ENCODE peak calls at places on chromosomes 3 and 15, in ten cellular contexts. One of them, this sample, is unnamed.

GRCh38 chr3:127535901-127536817 is 54.4 kb downstream of the TPRA1 start:
- DNase-seq in activated B cell treated with CpG ODN at 0.5 μM for 24 hours: no peak
- DNase-seq in AML-193: no peak
- DNase-seq in GM03348: no peak
- DNase-seq in colonic mucosa: no peak
- DNase-seq in NCI-H1694 treated with DMSO at 0.1 percent for 48 hours: no peak
- DNase-seq in right lobe of liver: no peak
- DNase-seq in SW480: no peak
- DNase-seq in RWPE1: no peak
- DNase-seq in activated naive CD4-positive, alpha-beta T cell treated with anti-CD3 and anti-CD28 coated beads for 36 hours: no peak
- DNase-seq in this sample: no peak

GRCh38 chr3:98553751-98554150 is 22.0 kb downstream of the GPR15 start:
- DNase-seq in activated B cell treated with CpG ODN at 0.5 μM for 24 hours: no peak
- DNase-seq in AML-193: peak
- DNase-seq in GM03348: no peak
- DNase-seq in colonic mucosa: no peak
- DNase-seq in NCI-H1694 treated with DMSO at 0.1 percent for 48 hours: no peak
- DNase-seq in right lobe of liver: no peak
- DNase-seq in SW480: no peak
- DNase-seq in RWPE1: no peak
- DNase-seq in activated naive CD4-positive, alpha-beta T cell treated with anti-CD3 and anti-CD28 coated beads for 36 hours: no peak
- DNase-seq in this sample: no peak

GRCh38 chr3:119690043-119690656 is 12.7 kb upstream of the CFAP91 start:
- DNase-seq in activated B cell treated with CpG ODN at 0.5 μM for 24 hours: no peak
- DNase-seq in AML-193: peak
- DNase-seq in GM03348: peak
- DNase-seq in colonic mucosa: no peak
- DNase-seq in NCI-H1694 treated with DMSO at 0.1 percent for 48 hours: peak
- DNase-seq in right lobe of liver: no peak
- DNase-seq in SW480: peak
- DNase-seq in RWPE1: peak
- DNase-seq in activated naive CD4-positive, alpha-beta T cell treated with anti-CD3 and anti-CD28 coated beads for 36 hours: no peak
- DNase-seq in this sample: peak

GRCh38 chr3:187702507-187703033 is at the start of gene RTP2:
- DNase-seq in activated B cell treated with CpG ODN at 0.5 μM for 24 hours: no peak
- DNase-seq in AML-193: no peak
- DNase-seq in GM03348: no peak
- DNase-seq in colonic mucosa: no peak
- DNase-seq in NCI-H1694 treated with DMSO at 0.1 percent for 48 hours: no peak
- DNase-seq in right lobe of liver: no peak
- DNase-seq in SW480: no peak
- DNase-seq in RWPE1: no peak
- DNase-seq in activated naive CD4-positive, alpha-beta T cell treated with anti-CD3 and anti-CD28 coated beads for 36 hours: no peak
- DNase-seq in this sample: no peak

GRCh38 chr3:73041537-73041936 is 19.9 kb upstream of the EBLN2 start:
- DNase-seq in activated B cell treated with CpG ODN at 0.5 μM for 24 hours: no peak
- DNase-seq in AML-193: no peak
- DNase-seq in GM03348: no peak
- DNase-seq in colonic mucosa: no peak
- DNase-seq in NCI-H1694 treated with DMSO at 0.1 percent for 48 hours: no peak
- DNase-seq in right lobe of liver: no peak
- DNase-seq in SW480: no peak
- DNase-seq in RWPE1: no peak
- DNase-seq in activated naive CD4-positive, alpha-beta T cell treated with anti-CD3 and anti-CD28 coated beads for 36 hours: no peak
- DNase-seq in this sample: no peak

GRCh38 chr3:183810643-183811594 is 14.5 kb downstream of the MAP6D1 start:
- DNase-seq in activated B cell treated with CpG ODN at 0.5 μM for 24 hours: no peak
- DNase-seq in AML-193: no peak
- DNase-seq in GM03348: no peak
- DNase-seq in colonic mucosa: no peak
- DNase-seq in NCI-H1694 treated with DMSO at 0.1 percent for 48 hours: no peak
- DNase-seq in right lobe of liver: no peak
- DNase-seq in SW480: no peak
- DNase-seq in RWPE1: no peak
- DNase-seq in activated naive CD4-positive, alpha-beta T cell treated with anti-CD3 and anti-CD28 coated beads for 36 hours: no peak
- DNase-seq in this sample: no peak

GRCh38 chr3:131796558-131796957 is 238.3 kb downstream of the CPNE4 start:
- DNase-seq in activated B cell treated with CpG ODN at 0.5 μM for 24 hours: no peak
- DNase-seq in AML-193: no peak
- DNase-seq in GM03348: no peak
- DNase-seq in colonic mucosa: no peak
- DNase-seq in NCI-H1694 treated with DMSO at 0.1 percent for 48 hours: no peak
- DNase-seq in right lobe of liver: no peak
- DNase-seq in SW480: no peak
- DNase-seq in RWPE1: no peak
- DNase-seq in activated naive CD4-positive, alpha-beta T cell treated with anti-CD3 and anti-CD28 coated beads for 36 hours: peak
- DNase-seq in this sample: no peak

GRCh38 chr3:11717768-11718581 is 74.3 kb upstream of the VGLL4 start:
- DNase-seq in activated B cell treated with CpG ODN at 0.5 μM for 24 hours: no peak
- DNase-seq in AML-193: no peak
- DNase-seq in GM03348: peak
- DNase-seq in colonic mucosa: peak
- DNase-seq in NCI-H1694 treated with DMSO at 0.1 percent for 48 hours: no peak
- DNase-seq in right lobe of liver: no peak
- DNase-seq in SW480: peak
- DNase-seq in RWPE1: peak
- DNase-seq in activated naive CD4-positive, alpha-beta T cell treated with anti-CD3 and anti-CD28 coated beads for 36 hours: no peak
- DNase-seq in this sample: peak

GRCh38 chr15:60362318-60363023 is 35.3 kb downstream of the ANXA2 start:
- DNase-seq in activated B cell treated with CpG ODN at 0.5 μM for 24 hours: no peak
- DNase-seq in AML-193: no peak
- DNase-seq in GM03348: peak
- DNase-seq in colonic mucosa: no peak
- DNase-seq in NCI-H1694 treated with DMSO at 0.1 percent for 48 hours: no peak
- DNase-seq in right lobe of liver: no peak
- DNase-seq in SW480: no peak
- DNase-seq in RWPE1: peak
- DNase-seq in activated naive CD4-positive, alpha-beta T cell treated with anti-CD3 and anti-CD28 coated beads for 36 hours: peak
- DNase-seq in this sample: peak

GRCh38 chr15:57134877-57135276 is 216.4 kb downstream of the TCF12 start:
- DNase-seq in activated B cell treated with CpG ODN at 0.5 μM for 24 hours: no peak
- DNase-seq in AML-193: no peak
- DNase-seq in GM03348: no peak
- DNase-seq in colonic mucosa: no peak
- DNase-seq in NCI-H1694 treated with DMSO at 0.1 percent for 48 hours: peak
- DNase-seq in right lobe of liver: no peak
- DNase-seq in SW480: no peak
- DNase-seq in RWPE1: no peak
- DNase-seq in activated naive CD4-positive, alpha-beta T cell treated with anti-CD3 and anti-CD28 coated beads for 36 hours: no peak
- DNase-seq in this sample: no peak

GRCh38 chr3:183513046-183513706 is 42.3 kb downstream of the KLHL6 start:
- DNase-seq in activated B cell treated with CpG ODN at 0.5 μM for 24 hours: no peak
- DNase-seq in AML-193: peak
- DNase-seq in GM03348: no peak
- DNase-seq in colonic mucosa: no peak
- DNase-seq in NCI-H1694 treated with DMSO at 0.1 percent for 48 hours: no peak
- DNase-seq in right lobe of liver: no peak
- DNase-seq in SW480: no peak
- DNase-seq in RWPE1: no peak
- DNase-seq in activated naive CD4-positive, alpha-beta T cell treated with anti-CD3 and anti-CD28 coated beads for 36 hours: peak
- DNase-seq in this sample: no peak

GRCh38 chr3:156676467-156677119 is 2.2 kb downstream of the TIPARP start:
- DNase-seq in activated B cell treated with CpG ODN at 0.5 μM for 24 hours: no peak
- DNase-seq in AML-193: no peak
- DNase-seq in GM03348: peak
- DNase-seq in colonic mucosa: no peak
- DNase-seq in NCI-H1694 treated with DMSO at 0.1 percent for 48 hours: no peak
- DNase-seq in right lobe of liver: no peak
- DNase-seq in SW480: peak
- DNase-seq in RWPE1: peak
- DNase-seq in activated naive CD4-positive, alpha-beta T cell treated with anti-CD3 and anti-CD28 coated beads for 36 hours: no peak
- DNase-seq in this sample: peak